ENCODE peak calls at places on chromosome 5, in five cellular contexts. R is lower leg skin, G is heart left ventricle, B is tibial nerve, E is GM12891. H is an unnamed sample.

GRCh38 chr5:78253201-78253600 is 41.3 kb downstream of the AP3B1 start:
- DNase-seq in R (no peak), G (no peak), B (no peak), E (no peak), H (no peak)

GRCh38 chr5:157148734-157149615 is 6.3 kb upstream of the MED7 start:
- DNase-seq in R (peak), G (no peak), B (peak), E (peak), H (peak)

GRCh38 chr5:160774646-160775313 is 77.2 kb downstream of the ATP10B start:
- DNase-seq in R (no peak), G (no peak), B (no peak), E (no peak), H (no peak)

GRCh38 chr5:100643473-100643872 is 108.3 kb downstream of the FAM174A start:
- DNase-seq in R (no peak), G (no peak), B (no peak), E (no peak), H (no peak)

GRCh38 chr5:115767424-115767823 is 49.0 kb downstream of the CDO1 start:
- DNase-seq in R (no peak), G (no peak), B (no peak), E (no peak), H (no peak)

GRCh38 chr5:133739381-133739780 is 127.0 kb upstream of the FSTL4 start:
- DNase-seq in R (peak), G (no peak), B (no peak), E (no peak), H (no peak)

GRCh38 chr5:80711938-80712337 is 57.2 kb upstream of the DHFR start:
- DNase-seq in R (no peak), G (no peak), B (no peak), E (no peak), H (no peak)

GRCh38 chr5:102629827-102630605 is 125.1 kb upstream of the PAM start:
- DNase-seq in R (no peak), G (no peak), B (no peak), E (no peak), H (no peak)

GRCh38 chr5:135249658-135250057 is 149.4 kb downstream of the MACROH2A1 start:
- DNase-seq in R (peak), G (no peak), B (no peak), E (no peak), H (peak)

GRCh38 chr5:132669455-132669820 is 4.4 kb upstream of the IL4 start:
- DNase-seq in R (no peak), G (no peak), B (no peak), E (no peak), H (no peak)

GRCh38 chr5:13408616-13409015 is 535.9 kb downstream of the DNAH5 start:
- DNase-seq in R (no peak), G (no peak), B (no peak), E (no peak), H (no peak)

GRCh38 chr5:95735436-95735835 is 4.3 kb downstream of the RHOBTB3 start:
- DNase-seq in R (no peak), G (no peak), B (no peak), E (no peak), H (no peak)

GRCh38 chr5:33794550-33795300 is 97.1 kb downstream of the ADAMTS12 start:
- DNase-seq in R (no peak), G (no peak), B (no peak), E (no peak), H (no peak)

GRCh38 chr5:125451622-125452021 is 705.2 kb upstream of the ZNF608 start:
- DNase-seq in R (no peak), G (no peak), B (no peak), E (no peak), H (no peak)

GRCh38 chr5:63127054-63127453 is 548.4 kb downstream of the LRRC70 start:
- DNase-seq in R (no peak), G (no peak), B (no peak), E (no peak), H (no peak)

GRCh38 chr5:54515634-54516033 is 1.9 kb upstream of the SNX18 start:
- DNase-seq in R (peak), G (no peak), B (no peak), E (no peak), H (no peak)

GRCh38 chr5:146580237-146580636 is 64.2 kb upstream of the GPR151 start:
- DNase-seq in R (no peak), G (no peak), B (no peak), E (no peak), H (no peak)

GRCh38 chr5:21649969-21650368 is 1203.2 kb downstream of the CDH12 start:
- DNase-seq in R (no peak), G (no peak), B (no peak), E (no peak), H (no peak)

GRCh38 chr5:53333160-53333559 is 147.3 kb upstream of the FST start:
- DNase-seq in R (no peak), G (no peak), B (no peak), E (no peak), H (no peak)

GRCh38 chr5:2801602-2802525 is 50.4 kb upstream of the IRX2 start:
- DNase-seq in R (no peak), G (no peak), B (no peak), E (no peak), H (no peak)

GRCh38 chr5:132840896-132841818 is 10.7 kb upstream of the SHROOM1 start:
- DNase-seq in R (no peak), G (no peak), B (no peak), E (no peak), H (no peak)

GRCh38 chr5:174581483-174581882 is 142.9 kb upstream of the MSX2 start:
- DNase-seq in R (no peak), G (no peak), B (no peak), E (no peak), H (peak)

GRCh38 chr5:119327018-119327417 is 28.8 kb upstream of the TNFAIP8 start:
- DNase-seq in R (no peak), G (no peak), B (no peak), E (no peak), H (peak)

GRCh38 chr5:91288517-91288916 is 94.6 kb downstream of the ARRDC3 start:
- DNase-seq in R (no peak), G (no peak), B (no peak), E (no peak), H (no peak)

GRCh38 chr5:1702318-1702717 is 97.3 kb downstream of the MRPL36 start:
- DNase-seq in R (peak), G (no peak), B (no peak), E (no peak), H (no peak)

GRCh38 chr5:76166886-76167576 is 83.8 kb downstream of the SV2C start:
- DNase-seq in R (no peak), G (no peak), B (no peak), E (no peak), H (no peak)

GRCh38 chr5:178232124-178232919 is at the start of gene PHYKPL:
- DNase-seq in R (peak), G (peak), B (peak), E (peak), H (peak)
- TF ChIP-seq POLR2A in R (no peak), G (no peak), B (peak), E (peak), H (peak)

DNA sequence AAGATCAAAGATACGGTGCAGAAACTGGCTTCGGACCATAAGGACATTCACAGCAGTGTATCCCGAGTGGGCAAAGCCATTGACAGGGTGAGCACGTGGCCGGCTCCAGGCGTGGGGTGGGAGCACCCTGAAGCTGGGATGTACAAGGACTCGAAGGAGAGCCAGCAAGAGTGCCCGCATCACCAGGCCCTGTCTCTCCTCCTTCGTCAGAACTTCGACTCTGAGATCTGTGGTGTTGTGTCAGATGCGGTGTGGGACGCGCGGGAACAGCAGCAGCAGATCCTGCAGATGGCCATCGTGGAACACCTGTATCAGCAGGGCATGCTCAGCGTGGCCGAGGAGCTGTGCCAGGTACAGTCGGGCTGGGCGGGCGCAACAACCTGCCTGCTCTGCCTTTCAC is 11.0 kb downstream of the NHP2 start:
- DNase-seq in R (no peak), G (peak), B (no peak), E (no peak), H (no peak)
- TF ChIP-seq POLR2A in R (no peak), G (no peak), B (no peak), E (no peak), H (no peak)

GRCh38 chr5:151252762-151253603 is at the start of gene GM2A:
- DNase-seq in R (peak), G (peak), B (peak), E (peak), H (peak)
- TF ChIP-seq POLR2A in R (no peak), G (no peak), B (peak), E (peak), H (peak)

GRCh38 chr5:36680066-36680465 is 73.7 kb downstream of the SLC1A3 start:
- DNase-seq in R (no peak), G (peak), B (no peak), E (no peak), H (no peak)
- TF ChIP-seq POLR2A in R (no peak), G (no peak), B (no peak), E (no peak), H (no peak)

GRCh38 chr5:172773481-172774469 is 2.8 kb upstream of the DUSP1 start:
- DNase-seq in R (peak), G (no peak), B (no peak), E (no peak), H (peak)

GRCh38 chr5:172777381-172778222 is 6.6 kb upstream of the DUSP1 start:
- DNase-seq in R (peak), G (peak), B (peak), E (peak), H (peak)

GRCh38 chr5:172774561-172775271 is 3.7 kb upstream of the DUSP1 start:
- DNase-seq in R (peak), G (no peak), B (no peak), E (no peak), H (no peak)

GRCh38 chr5:172776235-172776594 is 5.2 kb upstream of the DUSP1 start:
- DNase-seq in R (no peak), G (no peak), B (no peak), E (no peak), H (peak)

GRCh38 chr5:172775326-172776234 is 4.6 kb upstream of the DUSP1 start:
- DNase-seq in R (peak), G (peak), B (peak), E (no peak), H (peak)
- TF ChIP-seq POLR2A in R (no peak), G (no peak), B (no peak), E (no peak), H (peak)